ENCODE peak calls at places on chromosomes 12 and 14, in ten cellular contexts. Y is neural progenitor cell, X is K562, H is lung, Q is Caco-2, E is fibroblast of lung, S is dorsolateral prefrontal cortex, G is Panc1, F is PC-9, W is IMR-90. K is an unnamed sample. For H3K27me3, the result is how much of the 10 kb centered on the place peaks cover.

GRCh38 chr12:104790296-104791125 is 167.6 kb downstream of the SLC41A2 start:
- DNase-seq in Y (peak), X (peak), H (peak), Q (peak), E (no peak), S (no peak), G (peak), F (no peak), W (peak), K (no peak)

GRCh38 chr14:96631621-96632362 is 129.6 kb downstream of the PAPOLA start:
- DNase-seq in Y (no peak), X (peak), H (peak), Q (no peak), E (no peak), S (no peak), G (no peak), F (no peak), W (no peak), K (no peak)

GRCh38 chr12:6635856-6636521 is at the start of gene LPAR5:
- DNase-seq in Y (no peak), X (peak), H (no peak), Q (no peak), E (peak), S (no peak), G (no peak), F (peak), W (no peak), K (no peak)

GRCh38 chr12:49541911-49542505 is 3.2 kb downstream of the KCNH3 start:
- DNase-seq in Y (no peak), X (no peak), H (no peak), Q (no peak), E (no peak), S (no peak), G (no peak), F (no peak), W (no peak), K (no peak)

GRCh38 chr12:69898236-69898635 is 73.2 kb downstream of the MYRFL start:
- DNase-seq in Y (no peak), X (no peak), H (no peak), Q (no peak), E (peak), S (no peak), G (no peak), F (no peak), W (peak), K (peak)

GRCh38 chr12:20369164-20370000 is 1.0 kb downstream of the PDE3A start:
- DNase-seq in Y (peak), X (no peak), H (peak), Q (peak), E (peak), S (peak), G (no peak), F (peak), W (peak), K (no peak)

GRCh38 chr12:75809745-75810144 is 221.8 kb downstream of the PHLDA1 start:
- DNase-seq in Y (peak), X (no peak), H (no peak), Q (no peak), E (no peak), S (no peak), G (no peak), F (no peak), W (no peak), K (no peak)

GRCh38 chr12:26919216-26919555 is 18.6 kb downstream of the INTS13 start:
- DNase-seq in Y (no peak), X (no peak), H (no peak), Q (no peak), E (no peak), S (no peak), G (no peak), F (no peak), W (no peak), K (no peak)

GRCh38 chr12:87171356-87171755 is 857.8 kb downstream of the C12orf50 start:
- DNase-seq in Y (no peak), X (no peak), H (no peak), Q (no peak), E (no peak), S (no peak), G (no peak), F (no peak), W (no peak), K (no peak)

GRCh38 chr12:112841891-112842290 is 50.3 kb downstream of the RPH3A start:
- DNase-seq in Y (no peak), X (no peak), H (no peak), Q (no peak), E (peak), S (no peak), G (no peak), F (no peak), W (no peak), K (no peak)

GRCh38 chr12:46843811-46844210 is 18.0 kb upstream of the SLC38A4 start:
- DNase-seq in Y (no peak), X (no peak), H (no peak), Q (no peak), E (no peak), S (no peak), G (no peak), F (no peak), W (peak), K (no peak)

GRCh38 chr12:63976902-63977395 is 132.4 kb downstream of the SRGAP1 start:
- DNase-seq in Y (no peak), X (no peak), H (no peak), Q (no peak), E (no peak), S (no peak), G (no peak), F (no peak), W (no peak), K (no peak)

GRCh38 chr12:77324763-77325468 is 259.5 kb upstream of the E2F7 start:
- DNase-seq in Y (peak), X (peak), H (peak), Q (peak), E (peak), S (peak), G (no peak), F (peak), W (peak), K (no peak)

GRCh38 chr12:24852420-24852819 is 96.5 kb downstream of the BCAT1 start:
- DNase-seq in Y (no peak), X (no peak), H (no peak), Q (no peak), E (no peak), S (no peak), G (no peak), F (no peak), W (no peak), K (no peak)

GRCh38 chr12:19915392-19916192 is 452.7 kb upstream of the PDE3A start:
- DNase-seq in Y (peak), X (no peak), H (no peak), Q (peak), E (peak), S (no peak), G (no peak), F (no peak), W (peak), K (peak)

GRCh38 chr14:69291891-69292586 is 32.1 kb downstream of the GALNT16 start:
- DNase-seq in Y (no peak), X (no peak), H (no peak), Q (no peak), E (peak), S (no peak), G (no peak), F (no peak), W (no peak), K (no peak)

GRCh38 chr12:97921957-97922722 is 459.5 kb downstream of the RMST start:
- DNase-seq in Y (no peak), X (no peak), H (no peak), Q (no peak), E (peak), S (no peak), G (no peak), F (no peak), W (no peak), K (peak)

GRCh38 chr14:55845963-55846851 is 266.2 kb downstream of the KTN1 start:
- DNase-seq in Y (no peak), X (peak), H (no peak), Q (no peak), E (peak), S (no peak), G (no peak), F (no peak), W (no peak), K (no peak)

GRCh38 chr12:19482551-19483109 is 43.3 kb downstream of the AEBP2 start:
- DNase-seq in Y (peak), X (peak), H (no peak), Q (no peak), E (no peak), S (no peak), G (no peak), F (no peak), W (no peak), K (no peak)

GRCh38 chr12:114750905-114751304 is 66.9 kb upstream of the TBX3 start:
- DNase-seq in Y (no peak), X (no peak), H (no peak), Q (no peak), E (no peak), S (no peak), G (no peak), F (no peak), W (no peak), K (no peak)

GRCh38 chr12:40149673-40150260 is 43.9 kb upstream of the SLC2A13 start:
- DNase-seq in Y (no peak), X (no peak), H (no peak), Q (no peak), E (no peak), S (no peak), G (no peak), F (no peak), W (no peak), K (no peak)

GRCh38 chr12:402127-402456 is 648 bp downstream of the CCDC77 start:
- DNase-seq in Y (peak), X (peak), H (no peak), Q (peak), E (peak), S (no peak), G (no peak), F (no peak), W (peak), K (no peak)

GRCh38 chr14:24943024-24943423 is 106.9 kb downstream of the STXBP6 start:
- DNase-seq in Y (peak), X (no peak), H (no peak), Q (no peak), E (no peak), S (no peak), G (no peak), F (peak), W (no peak), K (no peak)

DNA sequence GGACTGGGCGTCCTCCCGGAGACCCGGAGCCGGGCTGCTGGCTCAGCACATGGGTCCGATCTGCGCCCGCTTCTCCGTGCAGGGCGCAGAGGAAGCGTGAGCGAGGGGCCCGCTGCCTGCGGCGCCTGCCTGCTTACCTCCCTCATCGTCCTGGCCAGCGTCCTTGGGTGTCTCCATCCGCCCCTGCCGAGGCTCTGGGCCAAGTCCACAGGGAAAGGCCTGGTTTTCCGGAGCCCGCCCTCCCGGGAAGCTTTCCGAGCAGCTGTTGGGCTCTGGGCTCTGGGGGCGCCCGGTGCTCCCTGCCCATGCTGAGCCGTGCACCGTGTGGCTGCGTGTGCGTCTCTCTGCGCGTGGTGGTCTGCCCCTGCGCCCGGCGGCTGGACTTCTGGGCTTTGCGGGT is 33.6 kb downstream of the KIF26A start:
- DNase-seq in Y (no peak), X (no peak), H (no peak), Q (no peak), E (no peak), S (no peak), G (no peak), F (no peak), W (no peak), K (no peak)
- H3K4me3 ChIP-seq in Y (no peak), X (no peak), H (no peak), Q (peak), E (no peak), S (no peak), G (no peak), F (no peak), W (no peak), K (no peak)

DNA sequence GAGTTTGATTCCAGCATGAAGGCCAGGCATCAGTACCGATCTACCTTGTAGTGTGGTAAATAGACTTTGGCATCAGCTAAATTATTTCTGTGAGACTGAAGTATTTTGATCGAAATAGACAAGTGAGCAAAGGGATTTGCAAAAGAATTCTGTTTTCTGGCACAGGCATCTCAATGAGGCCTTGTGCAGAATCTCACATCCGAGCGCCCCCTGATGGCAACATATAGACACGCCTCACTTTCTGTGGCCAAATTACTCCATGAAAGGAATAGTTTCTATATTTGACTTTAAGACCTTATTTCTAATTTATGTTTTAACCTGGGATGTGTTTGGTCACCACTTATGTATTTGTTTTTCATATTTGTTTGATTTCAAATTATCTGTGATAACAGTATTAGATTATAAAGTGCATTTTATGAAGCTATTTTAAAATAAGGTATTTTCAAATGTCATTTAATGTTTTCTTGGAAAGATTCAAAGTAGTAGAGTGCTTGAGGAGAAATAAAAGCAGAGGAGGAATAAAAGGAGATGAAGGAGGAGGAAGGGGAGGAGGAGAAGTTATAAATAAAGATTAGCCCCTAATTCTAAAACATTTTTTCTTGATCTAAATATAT is 731.9 kb downstream of the NRXN3 start:
- DNase-seq in Y (peak), X (no peak), H (no peak), Q (peak), E (peak), S (peak), G (no peak), F (peak), W (peak), K (no peak)
- TF ChIP-seq CTCF in Y (peak), X (no peak), H (no peak), Q (peak), E (peak), S (peak), G (peak), F (peak), W (peak), K (peak)

GRCh38 chr12:53983580-53984572 is 1.1 kb upstream of the HOXC10 start:
- DNase-seq in Y (no peak), X (no peak), H (no peak), Q (peak), E (no peak), S (no peak), G (no peak), F (no peak), W (no peak), K (no peak)

GRCh38 chr12:53980448-53981388 is 4.2 kb upstream of the HOXC10 start:
- DNase-seq in Y (no peak), X (no peak), H (no peak), Q (no peak), E (no peak), S (no peak), G (no peak), F (no peak), W (no peak), K (no peak)

GRCh38 chr12:53984901-53985357 is at the start of gene HOXC10:
- DNase-seq in Y (peak), X (peak), H (peak), Q (peak), E (peak), S (no peak), G (peak), F (peak), W (peak), K (no peak)

GRCh38 chr12:53982616-53983579 is 2.0 kb upstream of the HOXC10 start:
- DNase-seq in Y (no peak), X (no peak), H (no peak), Q (no peak), E (no peak), S (no peak), G (no peak), F (no peak), W (no peak), K (no peak)

DNA sequence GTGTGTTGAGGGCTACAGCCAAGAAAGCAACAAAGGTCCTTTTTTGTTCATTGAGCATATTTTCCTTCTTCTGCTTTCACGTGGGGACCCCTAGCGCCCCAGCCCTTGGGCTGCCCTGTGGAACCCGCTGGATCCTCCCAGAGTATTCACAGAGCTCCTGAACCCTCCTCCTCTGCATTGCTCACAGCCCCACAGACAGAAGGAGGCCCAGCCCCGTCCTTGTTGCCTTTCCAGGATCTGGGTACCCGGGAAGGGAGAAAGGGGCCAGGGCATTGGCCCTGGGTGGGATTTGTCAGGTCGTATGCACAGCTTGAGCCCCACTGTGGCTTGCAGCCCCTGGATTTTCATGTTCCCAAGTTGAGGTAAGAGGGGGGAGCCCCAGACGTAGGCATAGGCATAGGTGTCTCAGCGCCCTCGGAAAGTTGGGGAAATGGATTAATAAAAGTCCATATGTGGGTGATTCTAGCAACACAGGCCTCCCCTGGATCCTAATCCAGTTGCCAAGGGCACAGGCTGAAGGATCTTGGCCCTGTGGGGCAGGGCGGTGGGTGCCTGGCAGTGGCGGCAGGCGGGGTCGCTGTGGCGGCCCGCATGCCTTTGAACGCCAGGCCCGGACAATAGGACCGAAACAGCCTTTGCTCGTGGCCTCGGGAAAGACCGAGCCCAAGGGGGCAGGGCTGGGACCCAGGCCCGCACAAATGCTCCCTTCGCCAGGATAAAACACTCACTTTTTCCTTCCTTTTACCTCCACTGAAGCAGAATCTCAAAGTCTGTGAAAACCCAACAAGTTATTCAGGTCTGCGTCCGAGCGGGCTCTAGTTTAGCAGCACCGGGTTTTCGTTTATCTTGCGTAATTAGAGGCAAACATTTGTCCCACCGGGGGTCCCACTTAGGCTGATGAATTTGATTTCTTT is 3.0 kb upstream of the HOXC10 start:
- DNase-seq in Y (no peak), X (no peak), H (no peak), Q (no peak), E (no peak), S (no peak), G (no peak), F (no peak), W (no peak), K (no peak)
- H3K27me3 ChIP-seq in Y (half or more), X (under half), H (under half), Q (under half), E (half or more), S (half or more), G (under half), F (under half), W (half or more), K (under half)

DNA sequence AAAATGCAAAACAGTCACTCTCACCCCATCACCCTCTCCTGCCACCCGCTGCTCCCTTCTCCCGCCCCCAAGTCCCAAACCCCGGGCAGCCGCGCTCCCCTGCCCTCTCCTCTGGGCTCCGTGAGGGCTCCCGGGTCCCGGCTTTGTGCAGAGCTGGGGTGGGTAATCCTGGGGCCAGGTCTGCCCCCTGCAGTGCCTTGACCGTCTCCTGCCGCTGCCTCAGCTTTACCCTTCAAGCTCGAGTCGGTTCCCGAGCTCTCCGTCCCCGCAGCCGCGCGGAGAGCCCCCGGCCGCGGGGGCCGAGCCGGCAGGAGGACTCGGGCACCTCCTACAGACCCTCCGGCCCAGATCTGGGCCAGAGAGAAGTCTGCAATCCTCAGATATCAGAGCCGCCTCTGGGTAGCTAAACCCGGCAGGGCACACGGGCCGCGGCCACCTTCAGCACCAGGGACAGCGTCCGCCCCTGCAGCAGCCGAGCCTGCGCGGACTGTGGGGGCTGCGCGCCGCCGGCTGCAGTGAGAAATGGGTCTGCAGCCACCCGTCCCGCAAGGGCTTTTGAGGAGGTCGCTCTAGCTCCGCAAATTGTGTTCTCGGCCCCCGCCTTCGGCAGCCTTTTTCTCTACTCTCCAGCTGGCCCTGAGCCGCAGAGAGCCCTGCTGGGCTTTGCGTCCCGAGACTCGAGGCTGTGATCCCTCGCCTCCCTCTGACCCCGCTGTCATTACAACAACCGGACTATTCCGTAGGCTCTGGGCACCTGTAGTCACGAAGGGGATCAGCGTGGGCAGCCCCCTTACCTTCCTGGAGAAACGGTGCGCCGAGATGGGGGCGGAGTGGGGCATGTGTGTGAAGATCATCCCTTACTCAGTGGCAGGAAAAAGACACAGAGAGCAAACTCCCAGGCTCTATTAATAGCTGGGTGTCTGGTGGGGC is 1.2 kb downstream of the PRMT8 start:
- DNase-seq in Y (peak), X (peak), H (peak), Q (peak), E (peak), S (peak), G (no peak), F (peak), W (peak), K (no peak)
- H3K4me3 ChIP-seq in Y (peak), X (no peak), H (no peak), Q (no peak), E (no peak), S (peak), G (no peak), F (no peak), W (no peak), K (no peak)

GRCh38 chr12:106343213-106343509 is 14.4 kb upstream of the POLR3B start:
- DNase-seq in Y (no peak), X (no peak), H (no peak), Q (no peak), E (no peak), S (no peak), G (no peak), F (no peak), W (no peak), K (no peak)

GRCh38 chr12:106341086-106341879 is 16.3 kb upstream of the POLR3B start:
- DNase-seq in Y (no peak), X (no peak), H (no peak), Q (no peak), E (no peak), S (no peak), G (no peak), F (no peak), W (peak), K (no peak)

GRCh38 chr12:106342397-106343212 is 14.9 kb upstream of the POLR3B start:
- DNase-seq in Y (no peak), X (no peak), H (peak), Q (no peak), E (peak), S (no peak), G (no peak), F (peak), W (peak), K (peak)

GRCh38 chr12:106348411-106348810 is 9.1 kb upstream of the POLR3B start:
- DNase-seq in Y (no peak), X (no peak), H (no peak), Q (no peak), E (peak), S (no peak), G (no peak), F (no peak), W (no peak), K (no peak)

DNA sequence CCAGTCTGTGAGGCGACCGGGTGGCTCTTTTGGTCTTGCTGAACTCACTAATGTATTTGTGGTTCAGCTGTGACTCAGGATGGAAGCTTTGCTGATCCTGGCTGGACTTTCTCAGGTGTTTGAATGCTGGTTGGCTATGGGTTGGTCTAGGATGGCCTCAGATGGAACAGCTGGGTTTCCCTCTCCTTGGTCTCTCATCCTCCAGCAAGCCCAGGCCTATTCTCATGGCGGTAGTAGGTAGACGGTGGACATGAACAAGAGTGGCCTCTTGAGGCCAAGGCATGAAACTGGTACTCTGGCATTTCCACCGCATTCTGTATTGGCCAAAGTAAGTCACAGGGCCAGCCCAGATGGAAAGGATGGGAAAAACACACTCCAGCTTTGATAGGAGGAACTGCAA is 11.8 kb upstream of the POLR3B start:
- DNase-seq in Y (peak), X (peak), H (peak), Q (peak), E (peak), S (no peak), G (peak), F (peak), W (peak), K (no peak)
- TF ChIP-seq CTCF in Y (peak), X (peak), H (no peak), Q (no peak), E (peak), S (peak), G (peak), F (peak), W (peak), K (peak)